ENCODE peak calls at places on chromosomes 1 and 21, in four cellular contexts. One of them, this sample, is unnamed.

GRCh38 chr1:51612349-51612982 is 4.4 kb upstream of the OSBPL9 start:
- DNase-seq in HFF-Myc: no peak
- DNase-seq in right lobe of liver: no peak
- DNase-seq in D721Med: no peak
- DNase-seq in this sample: no peak

GRCh38 chr1:1619917-1620361 is 4.6 kb downstream of the MIB2 start:
- DNase-seq in HFF-Myc: no peak
- DNase-seq in right lobe of liver: no peak
- DNase-seq in D721Med: no peak
- DNase-seq in this sample: no peak

GRCh38 chr1:27021347-27022031 is 8.8 kb upstream of the TENT5B start:
- DNase-seq in HFF-Myc: no peak
- DNase-seq in right lobe of liver: no peak
- DNase-seq in D721Med: no peak
- DNase-seq in this sample: no peak

GRCh38 chr1:153794671-153795324 is 19.6 kb downstream of the SLC27A3 start:
- DNase-seq in HFF-Myc: no peak
- DNase-seq in right lobe of liver: no peak
- DNase-seq in D721Med: no peak
- DNase-seq in this sample: no peak

GRCh38 chr1:198088360-198089071 is 68.3 kb upstream of the NEK7 start:
- DNase-seq in HFF-Myc: no peak
- DNase-seq in right lobe of liver: no peak
- DNase-seq in D721Med: no peak
- DNase-seq in this sample: no peak

GRCh38 chr1:54107131-54107530 is 45.7 kb downstream of the CDCP2 start:
- DNase-seq in HFF-Myc: no peak
- DNase-seq in right lobe of liver: no peak
- DNase-seq in D721Med: no peak
- DNase-seq in this sample: no peak

GRCh38 chr1:218582646-218583045 is 237.5 kb downstream of the TGFB2 start:
- DNase-seq in HFF-Myc: no peak
- DNase-seq in right lobe of liver: no peak
- DNase-seq in D721Med: no peak
- DNase-seq in this sample: no peak

GRCh38 chr1:9338354-9339250 is 45.9 kb downstream of the SPSB1 start:
- DNase-seq in HFF-Myc: no peak
- DNase-seq in right lobe of liver: no peak
- DNase-seq in D721Med: no peak
- DNase-seq in this sample: no peak

GRCh38 chr1:42913426-42914091 is 45.1 kb downstream of the SLC2A1 start:
- DNase-seq in HFF-Myc: peak
- DNase-seq in right lobe of liver: no peak
- DNase-seq in D721Med: no peak
- DNase-seq in this sample: no peak

GRCh38 chr1:176949033-176949662 is 215.4 kb downstream of the ASTN1 start:
- DNase-seq in HFF-Myc: peak
- DNase-seq in right lobe of liver: peak
- DNase-seq in D721Med: no peak
- DNase-seq in this sample: no peak
- TF ChIP-seq CTCF in HFF-Myc: peak
- TF ChIP-seq CTCF in right lobe of liver: peak
- TF ChIP-seq CTCF in D721Med: peak
- TF ChIP-seq CTCF in this sample: peak

GRCh38 chr1:222098382-222098781 is 356.5 kb upstream of the DUSP10 start:
- DNase-seq in HFF-Myc: no peak
- DNase-seq in right lobe of liver: no peak
- DNase-seq in D721Med: no peak
- DNase-seq in this sample: no peak

GRCh38 chr1:222096883-222097282 is 355.0 kb upstream of the DUSP10 start:
- DNase-seq in HFF-Myc: no peak
- DNase-seq in right lobe of liver: no peak
- DNase-seq in D721Med: no peak
- DNase-seq in this sample: no peak

GRCh38 chr1:222097646-222098045 is 355.8 kb upstream of the DUSP10 start:
- DNase-seq in HFF-Myc: no peak
- DNase-seq in right lobe of liver: no peak
- DNase-seq in D721Med: no peak
- DNase-seq in this sample: no peak

GRCh38 chr1:222095606-222096475 is 354.0 kb upstream of the DUSP10 start:
- DNase-seq in HFF-Myc: no peak
- DNase-seq in right lobe of liver: no peak
- DNase-seq in D721Med: no peak
- DNase-seq in this sample: no peak

GRCh38 chr1:222096476-222096772 is 354.5 kb upstream of the DUSP10 start:
- DNase-seq in HFF-Myc: no peak
- DNase-seq in right lobe of liver: no peak
- DNase-seq in D721Med: no peak
- DNase-seq in this sample: no peak
- TF ChIP-seq CTCF in HFF-Myc: no peak
- TF ChIP-seq CTCF in right lobe of liver: no peak
- TF ChIP-seq CTCF in D721Med: no peak
- TF ChIP-seq CTCF in this sample: peak

DNA sequence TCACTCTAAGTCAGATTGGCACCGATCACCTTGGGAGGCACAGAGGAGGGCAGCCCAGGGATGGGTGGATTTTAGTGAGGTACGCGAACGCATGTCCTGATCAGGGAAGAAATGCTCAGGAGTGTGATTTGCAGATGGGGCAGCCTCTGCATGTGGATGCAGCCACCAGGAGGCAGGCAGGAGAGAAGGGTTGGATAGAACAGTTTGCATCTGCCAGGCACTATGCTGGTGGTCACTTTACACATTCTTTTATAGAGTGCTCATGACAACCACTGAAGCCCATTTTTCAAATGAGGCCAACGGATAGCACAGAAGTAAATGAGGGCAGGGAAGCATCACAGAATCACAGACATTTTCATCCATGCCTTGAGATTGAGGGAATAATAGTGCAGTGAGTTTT is 5.7 kb downstream of the LAMB3 start:
- DNase-seq in HFF-Myc: no peak
- DNase-seq in right lobe of liver: no peak
- DNase-seq in D721Med: no peak
- DNase-seq in this sample: no peak
- TF ChIP-seq CTCF in HFF-Myc: peak
- TF ChIP-seq CTCF in right lobe of liver: peak
- TF ChIP-seq CTCF in D721Med: peak
- TF ChIP-seq CTCF in this sample: peak

DNA sequence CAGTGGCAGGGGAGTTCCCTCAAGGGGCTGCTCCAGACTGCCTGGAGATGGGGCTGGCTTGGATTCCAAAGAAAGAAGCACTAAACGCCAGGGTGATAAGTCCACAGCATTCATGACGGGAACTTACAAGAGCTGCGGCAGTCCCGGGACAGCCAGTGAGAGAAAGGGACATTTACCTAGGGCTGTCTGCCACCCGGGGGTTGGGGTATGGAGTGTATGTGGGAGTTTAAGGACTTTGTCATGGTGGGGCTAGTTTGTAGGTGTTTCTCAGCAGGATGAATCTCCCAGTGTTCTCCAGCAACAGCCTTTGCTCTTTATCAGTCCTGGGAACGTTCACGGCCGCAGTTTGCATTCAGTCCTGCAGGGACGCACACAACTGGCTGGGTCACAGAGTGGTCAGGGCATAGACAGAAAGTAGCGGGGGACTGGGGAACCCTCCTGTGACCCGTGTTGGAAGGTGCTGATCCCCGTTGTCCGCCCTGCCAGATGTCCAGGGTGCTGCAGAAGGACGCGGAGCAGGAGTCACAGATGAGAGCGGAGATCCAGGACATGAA is 41.4 kb upstream of the HMGN1 start:
- DNase-seq in HFF-Myc: no peak
- DNase-seq in right lobe of liver: no peak
- DNase-seq in D721Med: no peak
- DNase-seq in this sample: no peak
- TF ChIP-seq CTCF in HFF-Myc: no peak
- TF ChIP-seq CTCF in right lobe of liver: no peak
- TF ChIP-seq CTCF in D721Med: no peak
- TF ChIP-seq CTCF in this sample: no peak

GRCh38 chr1:62294211-62294610 is 25.0 kb downstream of the KANK4 start:
- DNase-seq in HFF-Myc: no peak
- DNase-seq in right lobe of liver: no peak
- DNase-seq in D721Med: no peak
- DNase-seq in this sample: no peak
- TF ChIP-seq CTCF in HFF-Myc: peak
- TF ChIP-seq CTCF in right lobe of liver: peak
- TF ChIP-seq CTCF in D721Med: peak
- TF ChIP-seq CTCF in this sample: peak

DNA sequence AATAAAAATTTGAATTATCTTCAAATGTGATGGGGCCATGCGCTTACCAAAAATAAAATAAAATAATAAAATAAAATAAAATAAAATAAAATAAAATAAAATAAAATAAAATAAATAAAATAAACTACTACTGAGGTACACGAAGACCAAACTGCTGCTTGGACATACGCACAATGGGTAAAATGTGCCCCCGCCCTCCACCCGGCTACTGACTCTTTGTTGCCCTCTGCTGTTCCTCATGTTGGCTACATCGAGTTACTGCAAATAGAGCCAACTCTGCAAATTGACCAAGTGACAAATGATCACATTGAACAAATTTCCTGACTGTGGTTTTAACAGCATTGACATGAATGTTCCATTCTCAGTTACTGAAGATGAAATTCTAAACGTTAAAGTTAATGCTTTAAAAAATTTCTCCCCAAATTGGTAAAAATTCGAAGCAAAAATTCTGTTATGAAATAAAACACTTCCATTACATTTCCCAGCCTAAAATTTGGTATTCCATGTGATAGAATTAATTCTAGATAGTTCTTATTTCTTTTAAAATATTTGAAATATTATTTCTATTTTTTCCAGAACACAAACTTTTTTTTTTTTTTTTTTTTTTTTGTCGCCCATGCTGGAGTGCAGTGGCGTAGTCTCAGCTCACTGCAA is 18.8 kb upstream of the MAP1LC3C start:
- DNase-seq in HFF-Myc: peak
- DNase-seq in right lobe of liver: no peak
- DNase-seq in D721Med: peak
- DNase-seq in this sample: no peak
- TF ChIP-seq CTCF in HFF-Myc: peak
- TF ChIP-seq CTCF in right lobe of liver: peak
- TF ChIP-seq CTCF in D721Med: peak
- TF ChIP-seq CTCF in this sample: peak

This sample was measured in chondrocyte.